ENCODE peak calls at places on chromosomes 6 and 20, in nine cellular contexts. One of them, this sample, is unnamed.
A peak's percentile ranks its signal among the peaks of the same experiment; 100 is the strongest.

GRCh38 chr20:3189561-3190131 is 14.8 kb downstream of the DDRGK1 start:
- DNase-seq in IMR-90: no peak
- DNase-seq in body of pancreas: no peak
- DNase-seq in ovary: no peak
- DNase-seq in right lobe of liver: no peak
- DNase-seq in HCT116: no peak
- DNase-seq in spleen: peak; percentile 31
- DNase-seq in uterus: no peak
- DNase-seq in NB4: no peak
- DNase-seq in this sample: no peak

GRCh38 chr6:41191569-41191968 is 9.4 kb downstream of the TREML2 start:
- DNase-seq in IMR-90: no peak
- DNase-seq in body of pancreas: peak; percentile 30
- DNase-seq in ovary: no peak
- DNase-seq in right lobe of liver: no peak
- DNase-seq in HCT116: peak; percentile 12
- DNase-seq in spleen: peak; percentile 85
- DNase-seq in uterus: no peak
- DNase-seq in NB4: peak; percentile 68
- DNase-seq in this sample: no peak

GRCh38 chr6:125836466-125836865 is 45.7 kb downstream of the NCOA7 start:
- DNase-seq in IMR-90: no peak
- DNase-seq in body of pancreas: no peak
- DNase-seq in ovary: no peak
- DNase-seq in right lobe of liver: no peak
- DNase-seq in HCT116: no peak
- DNase-seq in spleen: no peak
- DNase-seq in uterus: no peak
- DNase-seq in NB4: no peak
- DNase-seq in this sample: no peak

GRCh38 chr6:165967768-165968408 is 199.8 kb downstream of the TBXT start:
- DNase-seq in IMR-90: peak; percentile 37
- DNase-seq in body of pancreas: no peak
- DNase-seq in ovary: no peak
- DNase-seq in right lobe of liver: no peak
- DNase-seq in HCT116: no peak
- DNase-seq in spleen: no peak
- DNase-seq in uterus: no peak
- DNase-seq in NB4: no peak
- DNase-seq in this sample: no peak

GRCh38 chr6:106204961-106205360 is 118.8 kb downstream of the PRDM1 start:
- DNase-seq in IMR-90: no peak
- DNase-seq in body of pancreas: no peak
- DNase-seq in ovary: no peak
- DNase-seq in right lobe of liver: no peak
- DNase-seq in HCT116: no peak
- DNase-seq in spleen: no peak
- DNase-seq in uterus: no peak
- DNase-seq in NB4: no peak
- DNase-seq in this sample: no peak

GRCh38 chr6:136582702-136583471 is 32.7 kb upstream of the MAP7 start:
- DNase-seq in IMR-90: peak; percentile 94
- DNase-seq in body of pancreas: no peak
- DNase-seq in ovary: no peak
- DNase-seq in right lobe of liver: no peak
- DNase-seq in HCT116: peak; percentile 22
- DNase-seq in spleen: no peak
- DNase-seq in uterus: no peak
- DNase-seq in NB4: peak; percentile 53
- DNase-seq in this sample: peak; percentile 1

GRCh38 chr6:56356431-56356830 is 109.1 kb upstream of the COL21A1 start:
- DNase-seq in IMR-90: peak; percentile 44
- DNase-seq in body of pancreas: no peak
- DNase-seq in ovary: no peak
- DNase-seq in right lobe of liver: no peak
- DNase-seq in HCT116: no peak
- DNase-seq in spleen: no peak
- DNase-seq in uterus: no peak
- DNase-seq in NB4: no peak
- DNase-seq in this sample: no peak

GRCh38 chr6:49097116-49097515 is 365.9 kb downstream of the MMUT start:
- DNase-seq in IMR-90: no peak
- DNase-seq in body of pancreas: no peak
- DNase-seq in ovary: no peak
- DNase-seq in right lobe of liver: no peak
- DNase-seq in HCT116: no peak
- DNase-seq in spleen: no peak
- DNase-seq in uterus: no peak
- DNase-seq in NB4: no peak
- DNase-seq in this sample: no peak

GRCh38 chr6:30450908-30451818 is 38.1 kb upstream of the HLA-E start:
- DNase-seq in IMR-90: peak; percentile 58
- DNase-seq in body of pancreas: peak; percentile 27
- DNase-seq in ovary: no peak
- DNase-seq in right lobe of liver: no peak
- DNase-seq in HCT116: no peak
- DNase-seq in spleen: peak; percentile 85
- DNase-seq in uterus: no peak
- DNase-seq in NB4: peak; percentile 96
- DNase-seq in this sample: no peak

GRCh38 chr6:7073810-7074525 is 33.8 kb upstream of the RREB1 start:
- DNase-seq in IMR-90: no peak
- DNase-seq in body of pancreas: peak; percentile 36
- DNase-seq in ovary: peak; percentile 40
- DNase-seq in right lobe of liver: no peak
- DNase-seq in HCT116: no peak
- DNase-seq in spleen: peak; percentile 93
- DNase-seq in uterus: no peak
- DNase-seq in NB4: no peak
- DNase-seq in this sample: no peak

GRCh38 chr20:52191436-52192295 is at the start of gene ZFP64:
- DNase-seq in IMR-90: peak; percentile 76
- DNase-seq in body of pancreas: peak; percentile 82
- DNase-seq in ovary: peak; percentile 74
- DNase-seq in right lobe of liver: peak; percentile 85
- DNase-seq in HCT116: peak; percentile 52
- DNase-seq in spleen: peak; percentile 94
- DNase-seq in uterus: peak; percentile 70
- DNase-seq in NB4: peak; percentile 86
- DNase-seq in this sample: peak; percentile 76
- TF ChIP-seq POLR2A in IMR-90: peak; percentile 40
- TF ChIP-seq POLR2A in body of pancreas: peak; percentile 60
- TF ChIP-seq POLR2A in ovary: no peak
- TF ChIP-seq POLR2A in right lobe of liver: peak; percentile 73
- TF ChIP-seq POLR2A in HCT116: peak; percentile 71
- TF ChIP-seq POLR2A in spleen: no peak
- TF ChIP-seq POLR2A in uterus: no peak
- TF ChIP-seq POLR2A in NB4: peak; percentile 40
- TF ChIP-seq POLR2A in this sample: no peak

DNA sequence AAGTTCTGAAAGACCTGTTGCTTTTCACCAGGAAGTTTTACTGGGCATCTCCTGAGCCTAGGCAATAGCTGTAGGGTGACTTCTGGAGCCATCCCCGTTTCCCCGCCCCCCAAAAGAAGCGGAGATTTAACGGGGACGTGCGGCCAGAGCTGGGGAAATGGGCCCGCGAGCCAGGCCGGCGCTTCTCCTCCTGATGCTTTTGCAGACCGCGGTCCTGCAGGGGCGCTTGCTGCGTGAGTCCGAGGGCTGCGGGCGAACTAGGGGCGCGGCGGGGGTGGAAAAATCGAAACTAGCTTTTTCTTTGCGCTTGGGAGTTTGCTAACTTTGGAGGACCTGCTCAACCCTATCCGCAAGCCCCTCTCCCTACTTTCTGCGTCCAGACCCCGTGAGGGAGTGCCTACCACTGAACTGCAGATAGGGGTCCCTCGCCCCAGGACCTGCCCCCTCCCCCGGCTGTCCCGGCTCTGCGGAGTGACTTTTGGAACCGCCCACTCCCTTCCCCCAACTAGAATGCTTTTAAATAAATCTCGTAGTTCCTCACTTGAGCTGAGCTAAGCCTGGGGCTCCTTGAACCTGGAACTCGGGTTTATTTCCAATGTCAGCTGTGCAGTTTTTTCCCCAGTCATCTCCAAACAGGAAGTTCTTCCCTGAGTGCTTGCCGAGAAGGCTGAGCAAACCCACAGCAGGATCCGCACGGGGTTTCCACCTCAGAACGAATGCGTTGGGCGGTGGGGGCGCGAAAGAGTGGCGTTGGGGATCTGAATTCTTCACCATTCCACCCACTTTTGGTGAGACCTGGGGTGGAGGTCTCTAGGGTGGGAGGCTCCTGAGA is at the start of gene HFE:
- DNase-seq in IMR-90: peak; percentile 68
- DNase-seq in body of pancreas: peak; percentile 67
- DNase-seq in ovary: peak; percentile 70
- DNase-seq in right lobe of liver: peak; percentile 71
- DNase-seq in HCT116: no peak
- DNase-seq in spleen: peak; percentile 87
- DNase-seq in uterus: peak; percentile 57
- DNase-seq in NB4: peak; percentile 53
- DNase-seq in this sample: peak; percentile 46
- TF ChIP-seq POLR2A in IMR-90: no peak
- TF ChIP-seq POLR2A in body of pancreas: no peak
- TF ChIP-seq POLR2A in ovary: no peak
- TF ChIP-seq POLR2A in right lobe of liver: peak; percentile 40
- TF ChIP-seq POLR2A in HCT116: no peak
- TF ChIP-seq POLR2A in spleen: no peak
- TF ChIP-seq POLR2A in uterus: no peak
- TF ChIP-seq POLR2A in NB4: no peak
- TF ChIP-seq POLR2A in this sample: no peak

DNA sequence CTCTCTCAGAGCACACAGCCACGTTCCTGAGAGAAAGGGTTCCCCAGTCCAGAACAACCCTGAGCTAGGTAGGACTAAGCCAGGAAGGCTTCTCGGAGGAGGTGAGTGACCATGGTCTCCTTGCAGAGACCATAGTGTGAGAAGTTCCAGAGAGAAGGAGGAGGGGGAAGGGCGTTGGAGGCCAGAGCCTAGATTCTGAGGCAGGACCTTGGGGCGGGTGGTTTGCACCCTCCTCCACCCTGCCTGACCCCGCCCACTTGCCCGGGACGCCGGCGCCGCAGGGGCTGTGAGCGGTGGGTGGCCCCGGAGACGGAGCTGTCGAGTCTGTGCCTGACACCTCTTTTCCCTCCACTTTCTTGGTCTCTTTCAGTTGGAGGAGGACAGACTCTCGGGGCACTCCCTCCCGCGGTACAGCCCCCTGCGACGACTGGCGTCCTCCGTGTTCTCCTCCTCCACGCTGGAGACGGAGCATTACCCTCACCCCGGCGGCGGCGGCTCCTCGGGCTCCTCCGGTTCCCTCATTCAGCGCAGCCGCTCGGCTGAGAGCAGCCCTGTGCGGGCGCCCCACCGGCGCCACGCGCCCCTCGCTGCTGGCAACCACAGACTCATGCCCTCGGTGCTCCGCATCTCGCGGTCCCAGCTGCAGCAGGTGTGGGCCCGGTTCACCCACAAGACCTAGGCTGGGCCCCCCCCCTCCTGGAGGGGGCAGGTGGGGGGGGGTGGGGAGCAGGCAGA is 26.2 kb downstream of the TTBK1 start:
- DNase-seq in IMR-90: no peak
- DNase-seq in body of pancreas: peak; percentile 67
- DNase-seq in ovary: no peak
- DNase-seq in right lobe of liver: peak; percentile 94
- DNase-seq in HCT116: no peak
- DNase-seq in spleen: no peak
- DNase-seq in uterus: no peak
- DNase-seq in NB4: peak; percentile 52
- DNase-seq in this sample: no peak
- TF ChIP-seq POLR2A in IMR-90: no peak
- TF ChIP-seq POLR2A in body of pancreas: no peak
- TF ChIP-seq POLR2A in ovary: no peak
- TF ChIP-seq POLR2A in right lobe of liver: peak; percentile 77
- TF ChIP-seq POLR2A in HCT116: no peak
- TF ChIP-seq POLR2A in spleen: no peak
- TF ChIP-seq POLR2A in uterus: no peak
- TF ChIP-seq POLR2A in NB4: no peak
- TF ChIP-seq POLR2A in this sample: no peak

DNA sequence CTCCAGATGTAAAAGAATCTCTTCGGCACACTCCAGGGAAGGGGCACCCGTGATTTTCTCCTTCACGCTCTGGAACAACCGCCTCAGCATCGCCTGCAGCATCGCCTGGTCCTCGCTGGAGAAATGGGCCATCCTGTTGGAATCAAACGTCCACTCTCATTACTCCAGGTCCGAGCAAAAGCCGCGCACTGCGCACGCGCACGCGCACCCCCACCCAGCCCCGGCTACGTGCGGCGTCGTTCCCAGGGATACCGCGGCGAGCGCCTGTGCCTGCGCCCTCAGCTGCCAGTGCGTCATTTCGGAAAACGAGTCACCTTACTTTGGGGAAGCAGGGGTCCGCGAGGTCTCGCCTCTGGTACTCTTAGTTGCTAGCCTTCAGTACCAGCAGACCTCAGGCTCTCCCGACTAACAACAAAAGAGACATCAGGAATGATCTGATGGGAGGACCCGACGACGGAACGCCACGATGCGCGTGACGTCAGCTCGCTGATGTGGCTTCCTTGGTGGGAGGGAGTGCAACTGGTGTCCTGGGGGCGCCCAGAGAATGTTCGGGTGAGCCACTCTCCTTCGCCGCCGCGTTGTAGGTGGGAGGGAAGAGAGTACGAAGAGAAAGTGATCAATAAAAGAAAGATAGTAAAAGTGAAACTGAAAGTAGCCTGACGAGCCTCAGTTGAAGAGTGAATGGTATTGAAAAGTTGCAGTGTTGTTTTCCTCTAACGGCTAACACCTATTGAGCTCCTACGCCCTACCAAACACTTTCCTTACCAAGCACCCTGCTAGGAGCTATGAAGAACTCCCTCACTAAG is at the start of gene TBC1D32:
- DNase-seq in IMR-90: peak; percentile 88
- DNase-seq in body of pancreas: peak; percentile 95
- DNase-seq in ovary: peak; percentile 95
- DNase-seq in right lobe of liver: peak; percentile 96
- DNase-seq in HCT116: peak; percentile 81
- DNase-seq in spleen: peak; percentile 96
- DNase-seq in uterus: peak; percentile 92
- DNase-seq in NB4: peak; percentile 93
- DNase-seq in this sample: peak; percentile 63
- TF ChIP-seq POLR2A in IMR-90: peak; percentile 88
- TF ChIP-seq POLR2A in body of pancreas: peak; percentile 28
- TF ChIP-seq POLR2A in ovary: peak; percentile 64
- TF ChIP-seq POLR2A in right lobe of liver: peak; percentile 47
- TF ChIP-seq POLR2A in HCT116: no peak
- TF ChIP-seq POLR2A in spleen: no peak
- TF ChIP-seq POLR2A in uterus: no peak
- TF ChIP-seq POLR2A in NB4: peak; percentile 63
- TF ChIP-seq POLR2A in this sample: peak; percentile 83

This sample was measured in H54.